ENCODE peak calls at places on chromosomes 6 and 20, in four cellular contexts. X is mesendoderm, Z is neuronal stem cell, U is mesenchymal stem cell. S is an unnamed sample.

GRCh38 chr6:140980265-140980887 is 1152.3 kb upstream of the GJE1 start:
- DNase-seq in X (peak; percentile 15), U (peak; percentile 14), Z (no peak), S (peak; percentile 15)

GRCh38 chr6:96837138-96837971 is at the start of gene GPR63:
- DNase-seq in Z (peak; percentile 75), X (peak; percentile 96), U (peak; percentile 90), S (peak; percentile 52)

GRCh38 chr6:9520417-9521151 is 894.3 kb downstream of the TFAP2A start:
- DNase-seq in Z (no peak), X (no peak), U (peak; percentile 82), S (peak; percentile 89)

GRCh38 chr6:144064402-144064830 is 31.0 kb downstream of the SF3B5 start:
- DNase-seq in X (peak; percentile 12), Z (peak; percentile 32), U (no peak), S (no peak)

GRCh38 chr6:137690721-137691120 is 176.3 kb upstream of the TNFAIP3 start:
- DNase-seq in Z (no peak), U (no peak), X (no peak), S (no peak)

GRCh38 chr20:53187402-53187801 is 215.2 kb downstream of the TSHZ2 start:
- DNase-seq in Z (no peak), X (no peak), U (no peak), S (no peak)

GRCh38 chr6:41872102-41872602 is 23.0 kb downstream of the USP49 start:
- DNase-seq in X (no peak), Z (no peak), U (no peak), S (no peak)

GRCh38 chr6:3813150-3813780 is 35.9 kb upstream of the FAM50B start:
- DNase-seq in U (peak; percentile 61), Z (no peak), X (no peak), S (peak; percentile 56)

GRCh38 chr20:46705378-46705729 is 4.1 kb upstream of the SLC2A10 start:
- DNase-seq in X (no peak), U (peak; percentile 22), Z (no peak), S (peak; percentile 13)

GRCh38 chr6:138527376-138528092 is 28.2 kb upstream of the NHSL1 start:
- DNase-seq in X (peak; percentile 77), Z (peak; percentile 24), U (peak; percentile 32), S (no peak)

GRCh38 chr6:2245103-2245953 is at the start of gene GMDS:
- DNase-seq in U (peak; percentile 83), X (peak; percentile 91), Z (peak; percentile 88), S (peak; percentile 91)

GRCh38 chr6:139062921-139063320 is 34.4 kb downstream of the ABRACL start:
- DNase-seq in U (no peak), X (no peak), Z (no peak), S (peak; percentile 18)

GRCh38 chr20:20303742-20304141 is 64.2 kb upstream of the INSM1 start:
- DNase-seq in U (no peak), Z (no peak), X (no peak), S (no peak)

GRCh38 chr6:17585766-17586502 is 14.2 kb upstream of the FAM8A1 start:
- DNase-seq in Z (no peak), X (peak; percentile 90), U (no peak), S (no peak)

GRCh38 chr6:152123076-152123475 is 315.6 kb downstream of the ESR1 start:
- DNase-seq in X (no peak), U (no peak), Z (no peak), S (no peak)

GRCh38 chr6:31614674-31615578 is at the start of gene AIF1:
- DNase-seq in Z (no peak), U (no peak), X (no peak), S (no peak)

GRCh38 chr6:56683882-56684281 is 41.2 kb upstream of the DST start:
- DNase-seq in X (no peak), U (peak; percentile 95), Z (no peak), S (peak; percentile 93)

GRCh38 chr20:4763261-4763660 is 41.6 kb downstream of the PRND start:
- DNase-seq in X (no peak), U (no peak), Z (no peak), S (no peak)

GRCh38 chr6:27161946-27162603 is 85.4 kb upstream of the PRSS16 start:
- DNase-seq in Z (no peak), U (peak; percentile 58), X (no peak), S (peak; percentile 81)

GRCh38 chr6:114061116-114061515 is 90.2 kb upstream of the HDAC2 start:
- DNase-seq in U (no peak), Z (no peak), X (peak; percentile 84), S (no peak)

GRCh38 chr20:10602141-10602660 is 71.6 kb downstream of the JAG1 start:
- DNase-seq in X (no peak), U (peak; percentile 61), Z (no peak), S (no peak)

GRCh38 chr6:121305957-121306607 is 28.2 kb downstream of the TBC1D32 start:
- DNase-seq in Z (peak; percentile 12), X (peak; percentile 59), U (peak; percentile 60), S (peak; percentile 25)

GRCh38 chr6:148620579-148621298 is 126.1 kb upstream of the UST start:
- DNase-seq in X (no peak), U (no peak), Z (no peak), S (no peak)

GRCh38 chr6:38489951-38490350 is 149.8 kb downstream of the BTBD9 start:
- DNase-seq in X (no peak), Z (no peak), U (peak; percentile 41), S (peak; percentile 85)

GRCh38 chr6:11700118-11700718 is 78.4 kb downstream of the ADTRP start:
- DNase-seq in Z (no peak), X (peak; percentile 52), U (peak; percentile 67), S (peak; percentile 73)

GRCh38 chr6:121055572-121056163 is 278.6 kb downstream of the TBC1D32 start:
- DNase-seq in Z (peak; percentile 53), U (peak; percentile 64), X (peak; percentile 64), S (peak; percentile 52)

GRCh38 chr6:156976144-156977088 is 199.2 kb downstream of the ARID1B start:
- DNase-seq in U (no peak), Z (no peak), X (no peak), S (no peak)

GRCh38 chr6:56033451-56033850 is 158.1 kb upstream of the BMP5 start:
- DNase-seq in Z (no peak), X (no peak), U (no peak), S (no peak)

GRCh38 chr20:12554416-12554815 is 454.4 kb upstream of the SPTLC3 start:
- DNase-seq in X (no peak), U (no peak), Z (no peak), S (no peak)

GRCh38 chr6:87756858-87757257 is 54.8 kb upstream of the AKIRIN2 start:
- DNase-seq in U (peak; percentile 46), X (peak; percentile 19), Z (no peak), S (peak; percentile 83)

GRCh38 chr6:33105916-33106871 is 30.4 kb downstream of the HLA-DPB1 start:
- DNase-seq in Z (no peak), X (no peak), U (no peak), S (no peak)

GRCh38 chr20:50491926-50492634 is 18.1 kb upstream of the PTPN1 start:
- DNase-seq in Z (no peak), U (no peak), X (no peak), S (peak; percentile 55)

GRCh38 chr6:110509617-110510231 is 33.3 kb upstream of the SLC22A16 start:
- DNase-seq in U (peak; percentile 56), X (peak; percentile 73), Z (no peak), S (peak; percentile 89)

GRCh38 chr20:29878777-29879442 is 1378.6 kb upstream of the DEFB115 start:
- DNase-seq in U (no peak), X (no peak), Z (no peak), S (no peak)

GRCh38 chr6:168046696-168047095 is 32.3 kb downstream of the FRMD1 start:
- DNase-seq in X (no peak), Z (no peak), U (no peak), S (no peak)

GRCh38 chr20:43987531-43987930 is 72.9 kb downstream of the TOX2 start:
- DNase-seq in Z (no peak), U (no peak), X (no peak), S (no peak)

GRCh38 chr20:43987018-43987417 is 72.4 kb downstream of the TOX2 start:
- DNase-seq in X (no peak), Z (no peak), U (no peak), S (no peak)

GRCh38 chr20:43985608-43986316 is 71.1 kb downstream of the TOX2 start:
- DNase-seq in X (no peak), U (no peak), Z (no peak), S (no peak)

GRCh38 chr20:43988867-43989266 is 74.2 kb downstream of the TOX2 start:
- DNase-seq in U (peak; percentile 54), X (no peak), Z (no peak), S (peak; percentile 55)

DNA sequence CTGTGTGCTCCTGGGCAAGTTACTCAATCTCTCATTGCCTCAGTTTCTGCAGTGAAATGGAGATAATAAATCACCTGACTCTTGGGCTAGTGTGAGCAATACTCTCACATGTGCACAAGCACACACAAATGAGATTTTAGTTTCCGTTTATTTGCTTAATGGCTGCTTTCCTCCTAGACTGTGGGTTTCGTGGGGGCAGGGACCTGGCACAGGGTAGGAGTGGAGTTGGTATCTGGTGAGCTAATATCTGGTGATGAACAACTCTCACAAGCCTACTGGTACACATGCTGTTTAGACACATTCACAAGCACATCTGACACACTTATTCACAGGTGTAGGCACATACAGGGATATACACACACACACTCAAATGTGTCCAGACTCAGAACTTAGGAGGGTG is 73.8 kb downstream of the TOX2 start:
- DNase-seq in Z (no peak), U (peak; percentile 17), X (no peak), S (peak; percentile 13)
- H2BK15ac ChIP-seq in Z (no peak overlapping the region), U (no peak overlapping the region), X (no peak overlapping the region), S (no peak overlapping the region)

GRCh38 chr20:58623579-58624473 is 27.3 kb upstream of the STX16 start:
- DNase-seq in U (peak; percentile 96), X (no peak), Z (no peak), S (peak; percentile 97)
- H2BK15ac ChIP-seq in U (peak overlapping the region; percentile 86), X (no peak overlapping the region), Z (no peak overlapping the region), S (peak overlapping the region; percentile 99)

DNA sequence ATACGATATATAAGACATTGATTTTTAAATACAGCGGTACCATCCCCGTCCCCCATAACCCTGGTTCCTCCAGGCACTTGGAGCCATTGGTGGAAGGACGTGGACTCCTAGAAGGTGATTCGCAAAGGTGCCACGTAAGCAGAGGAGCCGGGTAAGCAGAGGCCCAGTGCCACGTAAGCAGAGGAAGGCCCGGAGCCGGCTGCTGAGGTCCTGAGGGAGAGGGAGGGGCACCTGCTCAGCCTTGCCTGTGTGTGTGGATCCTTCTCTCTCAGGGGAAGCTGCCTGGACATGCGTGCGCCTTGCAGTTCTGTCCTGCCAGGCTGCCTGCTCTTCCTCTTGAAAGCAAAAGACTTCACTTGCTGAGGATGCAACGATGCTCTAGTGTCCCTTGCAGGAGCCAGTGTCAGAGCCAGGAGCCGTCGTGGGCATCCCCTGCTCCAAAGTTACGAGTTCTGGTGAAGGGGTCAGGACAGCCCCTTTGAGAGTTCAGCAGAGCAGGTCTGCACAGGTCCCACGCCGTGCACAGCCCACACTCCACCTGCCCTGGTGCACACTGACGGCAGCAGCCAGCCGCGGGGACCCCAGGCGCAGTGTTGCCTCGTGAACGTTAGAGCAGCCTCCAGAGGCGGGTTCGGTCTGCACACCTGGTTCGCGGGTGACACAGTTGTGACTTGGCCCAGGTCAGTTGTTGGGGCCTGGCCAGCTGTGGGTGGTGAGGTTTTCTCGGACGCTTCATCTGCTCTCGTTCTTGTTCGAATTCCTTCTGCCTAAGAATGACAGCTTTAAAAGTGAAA is 1.8 kb upstream of the NKAIN4 start:
- DNase-seq in Z (no peak), X (no peak), U (no peak), S (no peak)
- H2BK15ac ChIP-seq in Z (peak overlapping the region; percentile 26), X (no peak overlapping the region), U (no peak overlapping the region), S (no peak overlapping the region)

DNA sequence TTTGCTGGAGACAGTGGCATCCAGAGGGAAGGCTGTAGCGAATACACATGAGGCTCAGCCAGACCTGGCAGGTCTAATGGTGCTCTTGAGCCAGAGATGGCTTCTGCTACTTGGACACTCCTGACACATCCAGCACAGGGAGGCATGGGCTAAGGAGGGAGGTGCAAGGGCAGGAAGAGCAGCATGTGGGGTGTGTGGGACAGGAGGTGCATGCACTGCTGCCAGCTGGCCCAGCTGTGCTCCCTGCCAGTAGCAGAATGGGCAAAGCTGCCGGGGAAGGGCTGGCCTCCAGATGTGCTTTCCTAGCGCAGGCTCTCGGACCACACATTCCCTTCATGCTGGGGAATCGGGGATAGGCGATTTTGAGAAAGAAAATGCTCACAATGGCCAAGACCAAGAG is 309.2 kb downstream of the CDC5L start:
- DNase-seq in U (no peak), X (peak; percentile 21), Z (no peak), S (no peak)
- H2BK15ac ChIP-seq in U (no peak overlapping the region), X (no peak overlapping the region), Z (no peak overlapping the region), S (no peak overlapping the region)

S was measured in IMR-90.